ENCODE peak calls at places on chromosomes 1 and 21, in four cellular contexts. K is stomach, Z is OCI-LY7, C is vagina. J is an unnamed sample.
A peak's percentile ranks its signal among the peaks of the same experiment; 100 is the strongest.

GRCh38 chr1:216722841-216723240 is 388 bp downstream of the ESRRG start:
- DNase-seq in K (no peak), C (no peak), Z (no peak), J (peak; percentile 18)

GRCh38 chr1:6502000-6502891 is 10.8 kb upstream of the PLEKHG5 start:
- DNase-seq in C (no peak), K (peak; percentile 53), Z (no peak), J (no peak)

GRCh38 chr1:239558992-239559391 is 172.6 kb downstream of the CHRM3 start:
- DNase-seq in C (no peak), K (no peak), Z (no peak), J (no peak)

GRCh38 chr1:76607712-76608111 is 259.6 kb upstream of the ST6GALNAC5 start:
- DNase-seq in C (no peak), K (no peak), Z (no peak), J (peak; percentile 79)

GRCh38 chr1:40783001-40783905 is at the start of gene KCNQ4:
- DNase-seq in Z (no peak), C (no peak), K (peak; percentile 77), J (peak; percentile 73)

GRCh38 chr1:18307329-18307898 is 173.3 kb upstream of the KLHDC7A start:
- DNase-seq in Z (no peak), C (no peak), K (no peak), J (no peak)

GRCh38 chr21:34191876-34192275 is 118.5 kb downstream of the MRPS6 start:
- DNase-seq in K (no peak), Z (no peak), C (no peak), J (no peak)

GRCh38 chr1:14924012-14924452 is 229.5 kb upstream of the TMEM51 start:
- DNase-seq in Z (peak; percentile 60), K (peak; percentile 75), C (no peak), J (peak; percentile 57)

GRCh38 chr21:14557413-14557812 is 11.3 kb upstream of the SAMSN1 start:
- DNase-seq in K (no peak), C (no peak), Z (no peak), J (no peak)

GRCh38 chr1:44696789-44697188 is 22.3 kb downstream of the ARMH1 start:
- DNase-seq in K (no peak), C (no peak), Z (peak; percentile 73), J (no peak)

GRCh38 chr1:39352881-39353280 is 138.6 kb upstream of the BMP8A start:
- DNase-seq in K (no peak), C (no peak), Z (no peak), J (no peak)

GRCh38 chr21:45290948-45291612 is 3.4 kb upstream of the POFUT2 start:
- DNase-seq in K (peak; percentile 26), Z (no peak), C (peak; percentile 70), J (peak; percentile 17)

GRCh38 chr1:99652881-99653281 is 7.0 kb downstream of the PALMD start:
- DNase-seq in Z (no peak), K (no peak), C (no peak), J (no peak)

GRCh38 chr1:86450847-86451246 is 17.9 kb upstream of the CLCA1 start:
- DNase-seq in K (no peak), C (no peak), Z (no peak), J (no peak)

GRCh38 chr21:29264721-29265120 is 34.0 kb upstream of the BACH1 start:
- DNase-seq in C (no peak), K (no peak), Z (no peak), J (no peak)

GRCh38 chr21:46120301-46121285 is 22.7 kb downstream of the COL6A2 start:
- DNase-seq in Z (no peak), C (no peak), K (no peak), J (no peak)

GRCh38 chr1:37865348-37866119 is 6.1 kb upstream of the MTF1 start:
- DNase-seq in C (no peak), Z (no peak), K (no peak), J (no peak)

GRCh38 chr21:17491716-17492414 is 21.0 kb upstream of the CXADR start:
- DNase-seq in Z (no peak), C (no peak), K (no peak), J (no peak)

GRCh38 chr21:27759820-27760219 is 792.9 kb upstream of the ADAMTS5 start:
- DNase-seq in Z (no peak), K (no peak), C (no peak), J (no peak)

GRCh38 chr1:103461171-103462105 is 64.1 kb upstream of the RNPC3 start:
- DNase-seq in Z (peak; percentile 25), K (no peak), C (no peak), J (no peak)

GRCh38 chr1:240031414-240031813 is 60.3 kb upstream of the FMN2 start:
- DNase-seq in K (no peak), Z (no peak), C (no peak), J (no peak)

GRCh38 chr1:163094589-163094988 is 25.4 kb downstream of the RGS4 start:
- DNase-seq in Z (no peak), K (no peak), C (no peak), J (no peak)

GRCh38 chr1:205536759-205537361 is 32.4 kb downstream of the CDK18 start:
- DNase-seq in K (peak; percentile 85), C (peak; percentile 72), Z (no peak), J (peak; percentile 77)

GRCh38 chr1:68174173-68175113 is 57.9 kb downstream of the WLS start:
- DNase-seq in C (no peak), Z (no peak), K (peak; percentile 76), J (peak; percentile 69)

GRCh38 chr1:212237651-212238050 is 47.6 kb upstream of the PPP2R5A start:
- DNase-seq in K (no peak), Z (no peak), C (no peak), J (peak; percentile 56)

GRCh38 chr1:200146100-200146499 is 118.6 kb downstream of the NR5A2 start:
- DNase-seq in C (no peak), Z (no peak), K (no peak), J (no peak)

GRCh38 chr1:207959141-207959825 is 48.4 kb upstream of the CD34 start:
- DNase-seq in Z (no peak), C (peak; percentile 89), K (peak; percentile 68), J (peak; percentile 54)

GRCh38 chr1:97623220-97623619 is 297.6 kb downstream of the DPYD start:
- DNase-seq in C (no peak), Z (no peak), K (no peak), J (no peak)

GRCh38 chr1:112513112-112513870 is 4.5 kb downstream of the WNT2B start:
- DNase-seq in C (no peak), Z (no peak), K (peak; percentile 32), J (peak; percentile 52)

GRCh38 chr21:16634522-16634914 is 878.3 kb upstream of the CXADR start:
- DNase-seq in Z (no peak), K (no peak), C (no peak), J (no peak)

GRCh38 chr1:207007352-207008033 is 25.1 kb downstream of the C1orf116 start:
- DNase-seq in K (peak; percentile 74), C (no peak), Z (no peak), J (no peak)

GRCh38 chr1:157278383-157279156 is 140.4 kb upstream of the ETV3 start:
- DNase-seq in K (no peak), Z (no peak), C (no peak), J (no peak)
- H3K36me3 ChIP-seq in K (no peaks in the 10 kb centered on the region), Z (no peaks in the 10 kb centered on the region), C (no peaks in the 10 kb centered on the region), J (no peaks in the 10 kb centered on the region)

DNA sequence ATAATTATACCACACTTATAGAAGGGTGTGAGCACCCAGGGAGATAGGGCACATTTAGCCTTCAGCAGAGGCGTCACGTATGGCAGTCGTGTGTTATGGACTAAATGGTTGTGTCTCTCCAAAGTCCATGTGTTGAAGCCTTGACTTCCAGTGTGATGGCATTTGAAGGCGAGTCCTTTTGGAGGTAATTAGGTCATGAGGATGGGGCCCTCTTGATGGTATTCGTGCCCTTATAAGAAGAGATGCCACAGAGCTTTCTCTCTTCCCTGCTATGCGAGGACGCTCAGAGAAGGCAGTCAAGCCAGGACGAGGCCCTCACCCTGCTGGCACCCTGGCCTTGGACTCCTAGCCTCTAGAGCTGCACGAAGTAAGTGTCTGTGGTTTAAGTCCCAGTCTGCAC is 375.0 kb upstream of the C1orf174 start:
- DNase-seq in K (no peak), Z (no peak), C (no peak), J (no peak)
- H3K9me3 ChIP-seq in K (peaks cover 41% of the 10 kb centered on the region), Z (no peaks in the 10 kb centered on the region), C (peaks cover 4% of the 10 kb centered on the region), J (no peaks in the 10 kb centered on the region)

GRCh38 chr1:109924316-109924715 is 13.7 kb downstream of the CSF1 start:
- DNase-seq in K (no peak), Z (no peak), C (no peak), J (no peak)
- H3K36me3 ChIP-seq in K (peaks cover 77% of the 10 kb centered on the region), Z (no peaks in the 10 kb centered on the region), C (no peaks in the 10 kb centered on the region), J (no peaks in the 10 kb centered on the region)

GRCh38 chr1:201324821-201325677 is 41.7 kb downstream of the PKP1 start:
- DNase-seq in Z (no peak), C (no peak), K (no peak), J (no peak)

GRCh38 chr1:201324306-201324705 is 41.0 kb downstream of the PKP1 start:
- DNase-seq in K (no peak), C (no peak), Z (no peak), J (no peak)

GRCh38 chr1:201321826-201322390 is 38.6 kb downstream of the PKP1 start:
- DNase-seq in K (no peak), C (no peak), Z (no peak), J (no peak)

GRCh38 chr1:201320168-201320842 is 37.0 kb downstream of the PKP1 start:
- DNase-seq in K (no peak), C (no peak), Z (no peak), J (no peak)

DNA sequence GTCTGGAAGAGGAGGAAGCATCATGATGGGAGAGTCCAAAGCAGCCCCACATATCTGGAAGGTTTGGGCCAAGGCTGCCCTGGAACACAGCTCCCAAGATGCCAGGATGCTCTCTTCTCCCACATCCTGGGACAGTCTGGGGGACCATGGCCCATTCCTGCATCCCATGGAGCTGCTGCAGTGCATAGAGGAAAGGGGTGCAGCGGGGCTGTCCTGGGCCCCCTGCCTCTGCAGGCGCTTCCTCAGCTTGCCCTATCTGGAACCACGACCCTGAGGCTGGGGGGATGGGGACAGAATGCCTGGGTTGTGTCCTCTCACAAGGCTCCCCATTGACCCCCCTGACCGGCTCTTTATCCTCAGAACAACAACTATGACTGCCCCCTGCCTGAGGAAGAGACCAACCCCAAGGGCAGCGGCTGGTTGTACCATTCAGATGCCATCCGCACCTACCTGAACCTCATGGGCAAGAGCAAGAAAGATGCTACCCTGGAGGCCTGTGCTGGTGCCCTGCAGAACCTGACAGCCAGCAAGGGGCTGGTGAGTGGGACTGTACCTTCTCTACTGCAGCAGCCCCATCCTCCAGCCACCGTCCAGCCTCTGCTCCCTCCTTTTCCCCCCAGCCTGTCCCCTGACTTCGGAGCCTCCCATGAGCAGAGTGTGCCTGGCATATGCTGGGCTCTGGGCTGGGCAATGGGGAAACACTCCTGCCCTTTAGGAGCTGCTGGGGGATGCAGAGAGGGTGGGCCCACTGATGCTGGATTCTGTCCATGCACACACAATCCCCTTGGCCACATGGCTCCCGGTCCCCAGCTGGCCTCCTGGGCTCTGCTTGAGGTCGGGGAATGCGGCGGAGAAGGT is 39.6 kb downstream of the PKP1 start:
- DNase-seq in K (no peak), Z (no peak), C (no peak), J (no peak)
- H3K9me3 ChIP-seq in K (no peaks in the 10 kb centered on the region), Z (no peaks in the 10 kb centered on the region), C (no peaks in the 10 kb centered on the region), J (no peaks in the 10 kb centered on the region)

DNA sequence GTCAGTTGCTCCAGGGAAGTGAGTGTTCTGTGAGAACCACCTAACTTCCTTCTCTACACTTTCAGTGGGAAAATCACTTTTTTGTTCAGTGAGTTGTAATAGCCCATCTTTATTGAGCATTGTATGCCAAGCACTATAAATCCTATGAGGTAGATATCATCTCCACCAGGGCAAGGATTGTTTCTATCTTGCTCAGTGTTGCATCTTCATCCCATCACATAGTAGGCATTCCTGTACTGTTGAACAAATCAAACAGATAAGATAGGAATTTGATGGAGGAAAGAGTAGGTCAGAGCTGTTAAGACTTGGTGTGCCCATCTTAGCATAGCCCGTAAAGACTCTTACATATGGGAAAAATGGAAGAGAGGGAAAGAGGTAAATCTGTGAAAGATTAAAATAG is 2.9 kb upstream of the PIGV start:
- DNase-seq in Z (no peak), K (no peak), C (no peak), J (no peak)
- H3K36me3 ChIP-seq in Z (peaks cover 46% of the 10 kb centered on the region), K (peaks cover 10% of the 10 kb centered on the region), C (no peaks in the 10 kb centered on the region), J (no peaks in the 10 kb centered on the region)